ENCODE peak calls at places on chromosomes 12 and 14, in four cellular contexts. L is psoas muscle, G is mammary epithelial cell, N is adrenal gland. P is an unnamed sample. For H3K4me1, the result is how much of the 10 kb centered on the place peaks cover.

GRCh38 chr12:12612403-12612802 is 727 bp downstream of the CREBL2 start:
- DNase-seq in G (peak), N (peak), L (no peak), P (no peak)

GRCh38 chr14:70317969-70318634 is 41.4 kb downstream of the COX16 start:
- DNase-seq in L (no peak), N (peak), G (peak), P (no peak)

GRCh38 chr12:57079821-57080220 is 1.2 kb upstream of the NEMP1 start:
- DNase-seq in N (no peak), G (no peak), L (no peak), P (no peak)

GRCh38 chr12:59583003-59583712 is 12.7 kb upstream of the SLC16A7 start:
- DNase-seq in L (no peak), N (no peak), G (no peak), P (no peak)

GRCh38 chr12:124837958-124838803 is 25.5 kb downstream of the SCARB1 start:
- DNase-seq in N (peak), G (peak), L (peak), P (peak)

GRCh38 chr12:82964446-82964845 is 277.7 kb downstream of the TMTC2 start:
- DNase-seq in N (no peak), G (no peak), L (no peak), P (no peak)

GRCh38 chr12:131825146-131825892 is 2.9 kb upstream of the MMP17 start:
- DNase-seq in N (no peak), G (no peak), L (no peak), P (no peak)

GRCh38 chr14:74401504-74402241 is 24.3 kb downstream of the SYNDIG1L start:
- DNase-seq in N (peak), G (no peak), L (peak), P (peak)

DNA sequence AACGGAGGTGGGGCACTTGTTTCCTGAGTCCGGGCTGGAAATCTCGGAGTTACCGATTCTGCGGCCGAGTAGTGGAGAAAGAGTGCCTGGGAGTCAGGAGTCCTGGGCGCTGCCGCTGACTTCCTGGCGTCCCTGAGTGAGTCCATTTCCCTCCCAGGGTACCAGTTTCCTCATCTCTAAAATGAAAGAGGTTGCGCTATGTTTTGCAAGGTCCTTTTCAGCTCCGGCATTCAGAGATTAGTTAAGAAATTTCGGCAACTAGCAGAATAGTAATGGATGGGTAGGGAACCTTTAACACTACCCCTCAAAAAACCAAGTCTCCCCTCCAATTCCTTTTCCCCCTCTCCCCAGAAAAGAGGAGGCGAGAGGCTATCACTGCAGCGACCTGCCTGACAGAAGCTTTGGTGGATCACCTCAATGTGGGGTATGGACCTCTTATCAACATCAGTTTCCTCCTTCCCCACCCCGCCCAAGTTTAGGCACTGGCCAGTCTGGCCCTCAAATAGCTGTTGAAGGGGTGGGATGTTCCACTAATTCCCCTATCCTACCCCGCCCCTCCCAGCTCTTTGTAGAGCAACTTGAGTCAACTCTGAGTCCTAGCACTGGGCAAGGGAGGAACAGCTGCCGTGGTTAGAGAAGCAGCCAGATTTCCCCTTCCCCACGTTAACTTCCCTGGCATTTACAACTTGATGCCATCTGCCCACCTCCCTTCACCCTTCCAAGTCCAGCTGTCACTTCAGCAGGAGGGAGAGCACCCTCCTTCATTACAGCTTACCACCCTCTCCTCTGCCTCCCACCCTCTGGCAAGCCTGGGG is 943 bp downstream of the BLOC1S1 start:
- DNase-seq in N (no peak), G (no peak), L (peak), P (peak)
- H3K4me1 ChIP-seq in N (under half), G (half or more), L (half or more), P (under half)

GRCh38 chr12:34363050-34363673 is 340.9 kb downstream of the ALG10 start:
- DNase-seq in N (no peak), G (no peak), L (no peak), P (no peak)
- H3K4me3 ChIP-seq in N (no peak), G (no peak), L (no peak), P (no peak)

DNA sequence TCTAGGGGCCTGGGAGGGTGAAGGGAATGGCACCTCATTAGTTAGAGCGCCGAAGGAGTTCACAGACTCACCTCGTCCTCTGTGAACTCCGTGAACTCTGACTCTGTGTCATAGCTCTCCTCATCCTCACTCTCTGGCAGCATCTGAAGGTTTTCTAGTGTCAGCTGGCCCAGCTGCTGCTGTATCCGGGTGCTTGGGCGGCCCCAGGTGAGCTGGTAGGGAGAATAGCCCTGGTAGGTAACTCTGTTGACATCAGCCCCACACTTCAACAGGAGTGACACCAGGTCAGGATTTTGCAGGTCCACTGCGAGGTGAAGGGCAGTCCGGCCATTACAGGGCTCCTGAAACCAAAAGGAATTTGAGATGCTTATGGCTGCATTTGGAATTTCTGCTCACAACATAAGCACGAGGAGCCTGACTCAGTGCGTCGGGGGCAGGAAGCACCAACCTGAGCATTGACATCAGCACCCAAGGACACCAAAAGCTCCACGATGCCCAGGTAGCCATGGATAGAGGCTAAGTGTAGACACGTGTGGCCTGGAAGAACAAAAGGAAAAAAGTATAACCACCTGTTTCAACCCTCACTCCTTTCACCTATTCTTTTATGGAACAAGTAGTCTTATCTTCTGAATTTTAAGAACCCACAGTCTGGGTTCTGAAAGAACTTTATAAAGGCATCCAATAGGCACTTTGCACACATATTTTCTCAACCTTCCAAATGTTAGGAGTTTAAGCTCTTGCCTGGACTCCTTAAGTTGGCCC is 2.0 kb downstream of the NFKBIA start:
- DNase-seq in N (peak), G (peak), L (no peak), P (no peak)
- H3K4me1 ChIP-seq in N (half or more), G (under half), L (under half), P (under half)

GRCh38 chr12:130161261-130162231 is 718 bp upstream of the FZD10 start:
- DNase-seq in L (peak), N (peak), G (no peak), P (no peak)
- H3K4me3 ChIP-seq in L (peak), N (peak), G (no peak), P (peak)

DNA sequence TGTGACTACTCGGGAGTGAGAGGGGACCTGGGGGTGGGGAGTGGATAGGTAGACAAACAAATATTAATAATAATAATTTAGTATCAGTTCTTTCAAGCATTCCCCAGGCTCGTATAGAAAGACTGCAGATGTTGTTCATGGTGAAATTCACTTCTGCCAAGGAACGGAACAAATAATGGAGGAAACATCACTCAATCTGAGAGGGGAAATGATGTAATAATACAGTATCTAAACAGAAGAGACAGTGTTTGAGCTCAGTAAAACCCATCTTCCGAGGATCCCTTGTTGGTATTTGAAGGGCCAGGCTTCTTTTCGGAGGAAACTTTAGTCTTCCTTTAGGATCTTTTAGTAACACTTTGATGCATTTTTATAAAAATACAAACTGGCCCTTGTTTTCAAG is 114.2 kb downstream of the KCNK10 start:
- DNase-seq in G (no peak), L (no peak), N (no peak), P (no peak)
- H3K4me1 ChIP-seq in G (under half), L (under half), N (under half), P (under half)

DNA sequence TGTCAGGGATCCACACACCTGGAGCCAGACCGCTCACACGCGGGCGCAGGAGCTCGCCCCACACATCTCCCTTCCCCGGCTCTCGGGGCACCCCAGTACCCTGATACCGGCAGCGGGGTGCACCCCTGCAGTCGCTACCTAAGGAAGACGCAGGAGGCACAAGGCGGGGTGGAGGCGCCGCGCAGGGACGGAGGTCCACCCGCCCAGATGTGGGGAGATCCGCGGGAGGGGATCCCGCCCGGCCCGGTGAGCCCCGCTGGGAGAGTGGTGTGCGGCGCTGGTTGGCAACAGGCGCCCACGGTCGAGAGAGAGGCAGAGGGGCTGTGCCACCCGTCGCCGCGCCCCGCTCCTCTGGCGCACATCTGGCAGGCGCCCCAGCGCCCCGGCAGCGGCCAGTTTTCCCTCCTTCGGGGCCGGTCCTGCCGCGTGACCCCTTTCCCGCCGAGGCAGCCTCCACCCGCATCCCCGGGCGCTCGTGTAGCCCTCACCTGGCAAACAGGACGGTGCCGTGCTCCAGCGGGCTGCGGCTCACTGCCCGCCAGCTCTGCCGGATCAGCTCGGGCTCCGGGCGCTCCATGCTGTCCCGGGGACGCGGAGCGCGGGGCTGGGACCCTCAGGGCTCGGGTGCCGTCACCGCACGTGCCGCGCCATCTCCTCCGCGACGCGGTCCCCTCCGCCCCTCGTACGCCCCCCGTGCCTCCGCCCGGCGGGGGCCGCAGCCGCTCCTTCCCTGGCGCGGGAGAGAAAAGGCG is 469 bp downstream of the NGB start:
- DNase-seq in G (no peak), L (no peak), N (no peak), P (no peak)
- H3K4me3 ChIP-seq in G (no peak), L (peak), N (no peak), P (no peak)

DNA sequence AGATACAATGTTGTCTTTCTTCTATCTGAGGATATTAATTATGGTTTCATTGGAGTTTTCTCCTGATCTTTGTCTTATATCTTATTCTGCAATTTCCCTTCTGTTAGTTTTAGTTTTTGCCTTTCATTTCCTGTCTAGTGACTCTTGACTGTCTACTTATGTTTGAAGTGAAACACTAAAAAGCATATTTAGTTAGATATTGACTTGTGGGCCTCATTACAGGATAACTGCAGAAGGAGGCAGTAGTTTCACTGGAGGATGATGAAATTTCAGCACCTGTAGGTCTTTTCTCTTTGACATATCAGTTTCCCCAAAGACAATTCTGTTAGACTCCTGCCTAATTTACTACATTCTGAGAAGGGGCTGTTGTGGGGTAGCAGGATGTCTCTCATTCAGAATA is 97.5 kb upstream of the NEDD1 start:
- DNase-seq in L (no peak), G (no peak), N (no peak), P (no peak)
- H3K4me1 ChIP-seq in L (under half), G (under half), N (under half), P (under half)

GRCh38 chr14:37591311-37591940 is 3.6 kb downstream of the FOXA1 start:
- DNase-seq in G (no peak), L (no peak), N (no peak), P (peak)

GRCh38 chr14:37591941-37592287 is 3.1 kb downstream of the FOXA1 start:
- DNase-seq in G (no peak), N (no peak), L (no peak), P (no peak)

GRCh38 chr14:37594238-37594915 is 672 bp downstream of the FOXA1 start:
- DNase-seq in G (peak), N (peak), L (no peak), P (peak)

GRCh38 chr14:37593496-37594237 is 1.4 kb downstream of the FOXA1 start:
- DNase-seq in G (no peak), L (no peak), N (no peak), P (no peak)

DNA sequence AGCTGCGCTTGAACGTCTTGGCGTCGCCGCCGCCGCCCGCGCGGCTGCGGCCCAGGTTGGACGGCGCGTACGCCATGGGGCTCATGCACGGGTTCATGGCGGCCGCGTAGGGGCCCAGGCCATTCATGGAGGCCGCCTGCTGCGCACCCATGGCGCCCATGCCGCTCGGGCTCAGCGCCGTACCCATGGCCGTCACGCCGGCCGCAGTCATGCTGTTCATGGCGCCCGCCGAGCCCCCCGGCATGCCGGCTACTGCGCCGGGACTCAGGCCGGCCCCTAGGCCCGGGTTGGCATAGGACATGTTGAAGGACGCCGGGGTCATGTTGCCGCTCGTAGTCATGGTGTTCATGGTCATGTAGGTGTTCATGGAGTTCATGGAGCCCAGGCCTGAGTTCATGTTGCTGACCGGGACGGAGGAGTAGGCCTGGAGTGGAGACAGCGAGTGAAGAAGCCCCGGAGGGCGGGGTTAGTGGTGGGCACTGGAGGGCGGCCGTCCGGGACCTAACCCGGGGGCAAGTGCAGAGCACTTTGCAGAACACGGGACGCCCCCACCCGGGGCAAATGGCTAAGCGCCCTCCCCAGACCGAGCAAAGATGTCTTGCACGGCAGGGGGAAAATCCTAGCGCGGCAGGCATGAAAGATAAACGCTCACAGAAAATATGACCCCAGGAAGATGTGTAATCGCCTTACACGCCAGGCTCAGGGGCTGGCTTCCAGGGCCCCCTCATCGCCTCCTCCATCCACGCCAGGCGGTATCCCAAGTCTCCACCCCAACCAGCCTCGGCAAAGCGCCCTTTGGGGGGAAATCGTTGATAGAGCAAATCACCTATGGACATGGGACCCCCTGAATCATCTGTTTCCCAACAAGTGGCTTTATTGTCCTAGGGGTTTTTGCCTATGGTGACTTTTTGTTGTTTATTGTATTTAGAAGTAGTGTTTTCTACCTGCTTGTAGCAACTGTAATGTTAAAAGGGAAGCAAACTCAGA is 2.5 kb downstream of the FOXA1 start:
- DNase-seq in N (no peak), G (no peak), L (no peak), P (no peak)
- H3K4me3 ChIP-seq in N (no peak), G (no peak), L (no peak), P (no peak)

DNA sequence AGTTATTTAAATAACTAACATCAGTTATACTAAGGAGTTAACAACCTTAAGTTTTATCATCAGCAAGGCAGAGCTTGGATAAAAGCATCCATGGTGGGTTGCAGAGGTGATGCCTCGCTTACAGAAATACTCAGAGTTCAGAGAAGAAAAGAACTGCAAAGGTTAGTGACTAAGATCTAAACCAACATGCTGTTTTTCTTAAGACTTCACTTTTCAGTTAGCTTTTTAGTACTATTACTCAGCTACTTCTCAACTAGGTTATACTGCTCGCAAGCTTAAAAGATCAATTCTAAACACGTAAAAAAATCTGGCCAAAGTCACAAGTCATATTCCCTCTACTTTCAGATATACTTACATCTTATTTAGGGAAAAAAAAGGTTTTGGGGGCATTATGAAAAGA is 2.8 kb downstream of the PPP1CC start:
- DNase-seq in N (no peak), L (no peak), G (no peak), P (no peak)
- H3K4me1 ChIP-seq in N (half or more), L (half or more), G (under half), P (under half)

DNA sequence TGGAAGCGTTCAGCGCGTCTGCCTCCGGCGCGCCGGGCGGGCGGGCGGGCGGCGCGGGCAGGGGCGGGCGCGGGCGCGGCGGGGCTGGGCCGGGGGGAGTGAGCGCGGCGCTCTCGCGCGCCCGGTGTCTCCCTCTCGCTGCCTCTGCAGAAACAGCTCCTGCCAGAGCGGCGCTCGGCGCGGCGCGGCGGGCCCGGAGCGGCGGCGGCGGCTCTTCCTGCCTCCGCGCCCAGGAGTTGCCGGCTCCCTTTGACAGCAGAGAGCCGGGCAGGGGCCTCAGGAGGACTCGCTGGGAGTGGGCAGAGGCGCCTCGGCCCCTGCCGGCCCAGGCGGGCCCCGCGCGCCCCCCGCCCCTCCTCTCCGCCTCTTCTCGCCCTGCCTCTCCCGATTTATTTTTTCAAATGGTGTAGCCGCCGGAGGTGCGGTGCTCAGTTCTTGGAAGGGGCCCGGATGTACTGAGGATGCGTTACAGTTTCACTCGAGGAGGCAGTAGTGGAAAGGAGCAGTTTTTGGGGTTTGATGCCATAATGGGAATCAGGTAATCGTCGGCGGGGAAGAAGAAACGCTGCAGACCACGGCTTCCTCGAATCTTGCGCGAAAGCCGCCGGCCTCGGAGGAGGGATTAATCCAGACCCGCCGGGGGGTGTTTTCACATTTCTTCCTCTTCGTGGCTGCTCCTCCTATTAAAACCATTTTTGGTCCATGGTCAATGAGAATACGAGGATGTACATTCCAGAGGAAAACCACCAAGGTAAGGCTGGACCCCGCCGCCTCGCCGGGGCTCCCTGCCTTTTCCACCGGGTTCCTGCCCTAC is at the start of gene CACNA1C:
- DNase-seq in G (peak), L (peak), N (peak), P (peak)
- H3K4me3 ChIP-seq in G (peak), L (peak), N (peak), P (peak)